ENCODE peak calls at places on chromosomes 7 and 10, in eight cellular contexts. V is fibroblast of the aortic adventitia, B is lower leg skin, L is lung, Y is IMR-90, F is GM23338, T is GM06990, X is Peyer's patch. S is an unnamed sample.

GRCh38 chr10:43689618-43689954 is 40.9 kb upstream of the ZNF32 start:
- DNase-seq in V (no peak), B (peak), L (peak), Y (no peak), F (peak), T (no peak), X (peak), S (peak)

GRCh38 chr7:102153586-102153948 is 133.1 kb upstream of the SH2B2 start:
- DNase-seq in V (no peak), B (no peak), L (no peak), Y (no peak), F (no peak), T (no peak), X (no peak), S (no peak)

GRCh38 chr7:91636129-91636724 is 244.3 kb downstream of the MTERF1 start:
- DNase-seq in V (peak), B (no peak), L (no peak), Y (no peak), F (peak), T (no peak), X (no peak), S (peak)

GRCh38 chr10:101694674-101695403 is at the start of gene FBXW4:
- DNase-seq in V (peak), B (peak), L (peak), Y (peak), F (peak), T (peak), X (peak), S (peak)

GRCh38 chr7:83001362-83002040 is 161.2 kb downstream of the PCLO start:
- DNase-seq in V (no peak), B (no peak), L (no peak), Y (no peak), F (no peak), T (no peak), X (no peak), S (no peak)

GRCh38 chr10:50625663-50626062 is 1.9 kb upstream of the SGMS1 start:
- DNase-seq in V (peak), B (no peak), L (no peak), Y (no peak), F (peak), T (no peak), X (no peak), S (no peak)

GRCh38 chr10:49162761-49163160 is 25.4 kb downstream of the TMEM273 start:
- DNase-seq in V (no peak), B (no peak), L (no peak), Y (no peak), F (no peak), T (no peak), X (no peak), S (no peak)

GRCh38 chr10:115720121-115720520 is 552.9 kb downstream of the GFRA1 start:
- DNase-seq in V (no peak), B (no peak), L (no peak), Y (no peak), F (no peak), T (no peak), X (no peak), S (no peak)

GRCh38 chr7:19557726-19558470 is 150.9 kb downstream of the POLR1F start:
- DNase-seq in V (no peak), B (no peak), L (no peak), Y (no peak), F (no peak), T (no peak), X (no peak), S (no peak)

GRCh38 chr10:541750-542371 is 147.6 kb downstream of the DIP2C start:
- DNase-seq in V (no peak), B (peak), L (no peak), Y (no peak), F (no peak), T (peak), X (no peak), S (peak)

GRCh38 chr7:151056286-151057037 is 1.2 kb downstream of the CDK5 start:
- DNase-seq in V (no peak), B (no peak), L (no peak), Y (no peak), F (peak), T (no peak), X (no peak), S (no peak)

GRCh38 chr10:48399056-48399541 is 92.6 kb downstream of the MAPK8 start:
- DNase-seq in V (no peak), B (no peak), L (no peak), Y (no peak), F (peak), T (no peak), X (no peak), S (no peak)

GRCh38 chr7:133056370-133057238 is 25.3 kb downstream of the CHCHD3 start:
- DNase-seq in V (no peak), B (no peak), L (no peak), Y (no peak), F (no peak), T (no peak), X (no peak), S (no peak)

GRCh38 chr10:7563368-7563767 is 103.4 kb downstream of the ITIH5 start:
- DNase-seq in V (peak), B (no peak), L (peak), Y (no peak), F (no peak), T (no peak), X (peak), S (no peak)

GRCh38 chr10:50392966-50393718 is 141.8 kb upstream of the ASAH2 start:
- DNase-seq in V (peak), B (no peak), L (no peak), Y (no peak), F (no peak), T (no peak), X (no peak), S (peak)

GRCh38 chr7:81482600-81483186 is 287.2 kb downstream of the HGF start:
- DNase-seq in V (peak), B (no peak), L (no peak), Y (peak), F (peak), T (no peak), X (no peak), S (no peak)

GRCh38 chr10:90451283-90451682 is 406.6 kb downstream of the HTR7 start:
- DNase-seq in V (peak), B (no peak), L (no peak), Y (no peak), F (no peak), T (no peak), X (no peak), S (no peak)

GRCh38 chr7:100407285-100408180 is 21.0 kb downstream of the ZCWPW1 start:
- DNase-seq in V (peak), B (no peak), L (no peak), Y (peak), F (peak), T (no peak), X (no peak), S (peak)

GRCh38 chr7:99209781-99210180 is 1.9 kb upstream of the KPNA7 start:
- DNase-seq in V (peak), B (no peak), L (no peak), Y (no peak), F (no peak), T (no peak), X (no peak), S (no peak)

GRCh38 chr10:104318810-104319684 is 19.2 kb downstream of the ITPRIP start:
- DNase-seq in V (no peak), B (peak), L (no peak), Y (peak), F (no peak), T (no peak), X (peak), S (no peak)

GRCh38 chr7:8719102-8719501 is 285.7 kb downstream of the NXPH1 start:
- DNase-seq in V (no peak), B (no peak), L (no peak), Y (no peak), F (no peak), T (no peak), X (peak), S (no peak)

GRCh38 chr7:79454325-79454960 is 976 bp upstream of the MAGI2 start:
- DNase-seq in V (peak), B (peak), L (no peak), Y (peak), F (peak), T (no peak), X (peak), S (no peak)

GRCh38 chr10:87641065-87641464 is 18.6 kb upstream of the PAPSS2 start:
- DNase-seq in V (no peak), B (no peak), L (no peak), Y (no peak), F (no peak), T (no peak), X (no peak), S (no peak)

GRCh38 chr10:124542336-124542735 is 80.7 kb downstream of the LHPP start:
- DNase-seq in V (no peak), B (no peak), L (no peak), Y (no peak), F (no peak), T (no peak), X (no peak), S (no peak)

GRCh38 chr10:21114683-21115082 is 217.6 kb upstream of the NEBL start:
- DNase-seq in V (no peak), B (no peak), L (no peak), Y (no peak), F (no peak), T (no peak), X (no peak), S (no peak)

GRCh38 chr7:3236268-3236667 is 64.8 kb upstream of the SDK1 start:
- DNase-seq in V (no peak), B (no peak), L (no peak), Y (no peak), F (no peak), T (no peak), X (no peak), S (no peak)

GRCh38 chr7:20116869-20117268 is 100.3 kb downstream of the MACC1 start:
- DNase-seq in V (no peak), B (no peak), L (no peak), Y (no peak), F (peak), T (no peak), X (no peak), S (no peak)

GRCh38 chr10:43671659-43672555 is 23.2 kb upstream of the ZNF32 start:
- DNase-seq in V (peak), B (peak), L (peak), Y (peak), F (peak), T (no peak), X (peak), S (peak)

GRCh38 chr10:42593284-42593683 is 45.1 kb downstream of the ZNF33B start:
- DNase-seq in V (no peak), B (no peak), L (no peak), Y (no peak), F (peak), T (no peak), X (no peak), S (no peak)

GRCh38 chr7:138876326-138876725 is 78.3 kb upstream of the ATP6V0A4 start:
- DNase-seq in V (no peak), B (no peak), L (no peak), Y (no peak), F (no peak), T (no peak), X (no peak), S (no peak)

GRCh38 chr7:23072043-23072442 is 33.5 kb upstream of the KLHL7 start:
- DNase-seq in V (peak), B (no peak), L (no peak), Y (peak), F (peak), T (no peak), X (no peak), S (no peak)

GRCh38 chr7:94028768-94029167 is 24.6 kb upstream of the BET1 start:
- DNase-seq in V (peak), B (no peak), L (no peak), Y (peak), F (no peak), T (no peak), X (no peak), S (no peak)

GRCh38 chr7:107891619-107892366 is 810 bp downstream of the DLD start:
- DNase-seq in V (peak), B (no peak), L (no peak), Y (peak), F (no peak), T (no peak), X (no peak), S (no peak)

GRCh38 chr10:110700947-110701617 is 56.9 kb downstream of the RBM20 start:
- DNase-seq in V (peak), B (no peak), L (peak), Y (no peak), F (no peak), T (no peak), X (no peak), S (no peak)

GRCh38 chr10:85048644-85049043 is 720.3 kb downstream of the CCSER2 start:
- DNase-seq in V (no peak), B (no peak), L (no peak), Y (no peak), F (no peak), T (no peak), X (no peak), S (no peak)

GRCh38 chr10:18793951-18794350 is 134.7 kb downstream of the ARL5B start:
- DNase-seq in V (peak), B (no peak), L (no peak), Y (peak), F (peak), T (no peak), X (no peak), S (no peak)

GRCh38 chr7:15461576-15461975 is 100.2 kb downstream of the AGMO start:
- DNase-seq in V (peak), B (no peak), L (no peak), Y (peak), F (no peak), T (no peak), X (no peak), S (no peak)

GRCh38 chr7:29146888-29147609 is 712 bp upstream of the CPVL start:
- DNase-seq in V (peak), B (no peak), L (no peak), Y (no peak), F (peak), T (no peak), X (no peak), S (peak)

GRCh38 chr7:66304536-66304935 is 99.4 kb downstream of the TPST1 start:
- DNase-seq in V (peak), B (no peak), L (no peak), Y (peak), F (no peak), T (no peak), X (no peak), S (no peak)

GRCh38 chr7:136183981-136184380 is 206.8 kb upstream of the MTPN start:
- DNase-seq in V (no peak), B (no peak), L (no peak), Y (peak), F (peak), T (no peak), X (no peak), S (no peak)

GRCh38 chr7:136184719-136185118 is 207.6 kb upstream of the MTPN start:
- DNase-seq in V (no peak), B (no peak), L (no peak), Y (no peak), F (no peak), T (no peak), X (no peak), S (no peak)

GRCh38 chr7:136179154-136179553 is 202.0 kb upstream of the MTPN start:
- DNase-seq in V (no peak), B (no peak), L (no peak), Y (no peak), F (no peak), T (no peak), X (no peak), S (no peak)

GRCh38 chr7:136180984-136181383 is 203.8 kb upstream of the MTPN start:
- DNase-seq in V (no peak), B (no peak), L (no peak), Y (no peak), F (no peak), T (no peak), X (no peak), S (no peak)

GRCh38 chr7:136179829-136180721 is 202.9 kb upstream of the MTPN start:
- DNase-seq in V (no peak), B (no peak), L (no peak), Y (no peak), F (no peak), T (no peak), X (no peak), S (no peak)
- TF ChIP-seq CTCF in V (no peak), B (no peak), L (no peak), Y (no peak), F (no peak), T (no peak), X (no peak), S (no peak)

DNA sequence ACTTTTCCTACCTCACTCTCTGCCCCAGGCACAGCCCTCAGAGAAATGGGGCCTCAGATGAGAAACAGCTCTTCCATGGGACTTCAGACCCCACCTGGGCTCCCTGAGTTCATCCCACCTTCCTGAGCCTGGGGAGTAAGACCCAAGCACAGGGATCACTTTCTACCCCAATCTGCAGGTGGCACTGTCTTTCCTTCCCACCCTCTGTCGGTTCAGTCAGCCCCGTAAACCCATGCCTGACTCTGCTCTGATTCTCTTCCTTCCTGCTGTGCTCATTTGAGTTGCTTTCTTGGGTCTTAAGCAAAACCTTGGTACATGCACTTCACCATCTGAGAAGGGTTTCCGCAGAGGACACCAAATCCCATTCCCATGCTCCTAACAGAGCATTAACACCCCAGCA is 306.4 kb upstream of the CDC14C start:
- DNase-seq in V (no peak), B (no peak), L (no peak), Y (no peak), F (peak), T (no peak), X (no peak), S (no peak)
- TF ChIP-seq CTCF in V (no peak), B (no peak), L (no peak), Y (no peak), F (no peak), T (peak), X (no peak), S (no peak)

DNA sequence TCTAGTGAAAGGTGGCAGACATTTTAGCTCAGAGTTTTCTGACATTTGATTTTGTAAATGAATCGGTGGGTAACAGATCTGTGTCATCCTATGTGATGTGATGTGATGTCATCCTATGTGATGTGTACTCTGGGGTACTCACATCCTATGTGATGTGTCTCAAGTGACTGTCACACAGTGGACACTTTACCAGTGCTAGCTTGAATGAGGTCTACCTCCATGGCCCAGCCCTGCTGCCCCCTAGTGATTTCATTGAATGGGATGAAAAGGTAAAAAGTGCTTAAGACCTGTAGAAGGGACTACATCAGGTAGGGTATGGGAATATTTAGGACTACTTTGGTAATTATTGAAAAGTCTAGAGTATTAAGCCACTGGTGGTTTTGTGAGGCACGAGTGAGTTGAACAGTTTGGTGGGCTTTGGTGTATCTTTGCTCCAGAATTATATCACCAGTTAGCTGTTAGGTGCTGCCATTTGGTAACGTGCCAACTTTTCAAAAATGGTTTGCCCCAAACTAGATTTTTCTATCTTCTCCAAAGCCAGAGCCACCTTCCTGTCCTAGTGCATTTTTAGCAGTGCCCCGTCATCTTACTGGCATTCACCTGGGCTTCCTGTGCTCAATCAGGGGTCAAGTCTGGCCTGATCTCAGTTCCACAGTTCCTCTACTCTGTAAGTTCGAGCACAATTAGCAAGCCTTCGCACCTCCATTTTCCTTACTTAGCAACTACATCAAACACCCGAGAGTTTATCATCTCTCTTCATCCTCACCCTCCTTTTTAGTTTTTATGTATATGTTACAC is 9.7 kb downstream of the EIF4H start:
- DNase-seq in V (no peak), B (no peak), L (no peak), Y (no peak), F (peak), T (no peak), X (peak), S (peak)
- TF ChIP-seq CTCF in V (peak), B (no peak), L (no peak), Y (peak), F (peak), T (peak), X (no peak), S (no peak)

DNA sequence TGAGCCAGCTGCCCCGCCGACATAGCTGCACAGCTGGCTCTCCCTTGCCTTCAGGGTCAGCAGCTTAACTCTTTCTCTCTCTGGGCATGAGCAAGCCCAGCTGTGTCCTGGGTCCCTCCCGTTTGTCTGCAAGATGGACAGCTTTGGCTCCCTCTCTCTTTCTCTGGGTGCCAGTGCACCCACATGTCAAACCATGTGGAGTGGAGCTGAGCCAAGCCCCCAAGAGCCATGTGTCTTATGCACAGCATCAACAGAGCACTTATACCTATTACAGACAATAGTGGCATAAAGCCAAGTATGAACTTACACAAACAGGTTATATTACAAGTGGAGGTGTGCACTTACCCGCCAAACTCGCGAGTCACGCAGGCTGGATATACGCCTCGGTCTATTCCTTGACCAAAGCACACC is 35.7 kb upstream of the MTPAP start:
- DNase-seq in V (no peak), B (peak), L (no peak), Y (peak), F (peak), T (no peak), X (no peak), S (peak)
- TF ChIP-seq CTCF in V (peak), B (no peak), L (no peak), Y (peak), F (peak), T (peak), X (peak), S (peak)

GRCh38 chr7:21507627-21508343 is 35.1 kb upstream of the DNAH11 start:
- DNase-seq in V (peak), B (no peak), L (peak), Y (peak), F (peak), T (no peak), X (peak), S (peak)
- TF ChIP-seq CTCF in V (peak), B (no peak), L (peak), Y (peak), F (peak), T (peak), X (peak), S (peak)

DNA sequence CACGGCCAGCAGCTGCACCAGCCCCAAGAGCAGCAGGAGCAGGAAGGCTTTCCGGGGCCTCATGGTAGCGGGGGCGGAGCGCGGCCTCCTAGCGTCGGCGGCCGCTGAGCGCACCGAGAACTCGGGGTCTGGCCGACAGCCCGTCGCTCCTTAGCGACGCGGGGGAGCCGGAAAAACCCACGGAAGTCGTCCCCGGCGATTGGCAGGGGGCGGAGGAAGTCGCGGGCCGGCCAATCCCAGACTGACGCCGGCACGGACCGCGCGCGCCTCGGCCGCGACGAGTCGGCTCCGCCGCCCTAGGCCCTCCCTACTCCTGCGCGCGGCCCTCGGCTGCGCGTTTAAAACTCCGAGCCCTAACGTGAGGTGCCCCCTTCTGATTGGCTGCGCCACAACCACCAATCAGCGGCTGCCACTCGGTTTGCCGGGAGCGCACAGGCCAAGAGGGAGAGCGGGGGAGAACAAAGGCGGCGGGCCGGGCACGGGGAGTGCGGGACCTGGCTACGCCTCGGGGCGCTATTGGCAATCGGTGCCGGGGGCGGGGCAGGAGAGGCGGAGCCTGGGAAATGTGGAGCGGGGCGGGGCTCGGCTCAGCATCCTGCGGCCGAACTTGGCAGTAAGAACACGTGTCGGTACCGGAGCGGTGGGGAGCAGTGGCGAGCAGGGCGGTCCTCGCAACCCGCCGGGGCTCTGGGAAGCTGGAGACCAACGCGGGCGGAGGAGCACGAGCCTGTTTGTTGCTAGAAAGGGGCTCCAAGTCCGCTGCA is at the start of gene PDIA4:
- DNase-seq in V (peak), B (peak), L (peak), Y (peak), F (peak), T (peak), X (peak), S (peak)
- TF ChIP-seq CTCF in V (peak), B (no peak), L (no peak), Y (peak), F (no peak), T (no peak), X (no peak), S (peak)

S was measured in Calu3.